ENCODE peak calls at places on chromosomes 7 and 10, in five cellular contexts. Q, V, M, O and R are unnamed samples.

GRCh38 chr10:24993237-24993958 is 22.6 kb downstream of the ENKUR start:
- DNase-seq in Q (no peak), V (no peak), M (no peak), O (no peak), R (no peak)

GRCh38 chr7:94348142-94348541 is 46.6 kb upstream of the COL1A2 start:
- DNase-seq in Q (no peak), V (peak), M (no peak), O (no peak), R (no peak)

GRCh38 chr10:55146032-55146431 is 345.0 kb upstream of the PCDH15 start:
- DNase-seq in Q (no peak), V (no peak), M (no peak), O (no peak), R (no peak)

GRCh38 chr10:118662228-118663035 is 67.0 kb upstream of the PRLHR start:
- DNase-seq in Q (no peak), V (no peak), M (no peak), O (no peak), R (peak)

GRCh38 chr10:29067628-29068027 is 221.2 kb upstream of the LYZL1 start:
- DNase-seq in Q (no peak), V (no peak), M (no peak), O (no peak), R (no peak)

GRCh38 chr10:129605986-129606518 is 139.0 kb downstream of the MGMT start:
- DNase-seq in Q (no peak), V (no peak), M (peak), O (no peak), R (no peak)

GRCh38 chr7:16810112-16810511 is 5.3 kb upstream of the AGR2 start:
- DNase-seq in Q (no peak), V (no peak), M (no peak), O (no peak), R (no peak)

GRCh38 chr10:118592675-118593330 is 2.6 kb downstream of the PRLHR start:
- DNase-seq in Q (no peak), V (no peak), M (no peak), O (no peak), R (no peak)

GRCh38 chr7:128215281-128215680 is 25.8 kb upstream of the LEP start:
- DNase-seq in Q (no peak), V (no peak), M (no peak), O (peak), R (no peak)

GRCh38 chr10:43396061-43396927 is 12.7 kb downstream of the HNRNPF start:
- DNase-seq in Q (peak), V (peak), M (peak), O (peak), R (peak)

GRCh38 chr7:30029696-30030095 is 1.5 kb downstream of the PLEKHA8 start:
- DNase-seq in Q (no peak), V (peak), M (no peak), O (no peak), R (no peak)

GRCh38 chr7:92641921-92642511 is 51.8 kb upstream of the FAM133B start:
- DNase-seq in Q (peak), V (no peak), M (no peak), O (no peak), R (no peak)